ENCODE peak calls at places on chromosomes 7 and 10, in five cellular contexts. M is BJ, J is body of pancreas, L is tibial artery, Z is IMR-90. B is an unnamed sample.

GRCh38 chr7:134778941-134779740 is at the start of gene CALD1:
- DNase-seq in M (peak; percentile 99), J (peak; percentile 48), L (peak; percentile 80), Z (peak; percentile 99), B (peak; percentile 95)

GRCh38 chr7:73717025-73717807 is 2.3 kb downstream of the STX1A start:
- DNase-seq in M (no peak), J (no peak), L (no peak), Z (peak; percentile 26), B (no peak)

GRCh38 chr10:31467791-31468535 is 148.9 kb downstream of the ZEB1 start:
- DNase-seq in M (no peak), J (peak; percentile 27), L (no peak), Z (no peak), B (no peak)

GRCh38 chr10:106175760-106176377 is 988.6 kb downstream of the SORCS1 start:
- DNase-seq in M (no peak), J (peak; percentile 8), L (no peak), Z (no peak), B (no peak)

GRCh38 chr7:44235066-44235465 is 34.3 kb downstream of the YKT6 start:
- DNase-seq in M (no peak), J (no peak), L (no peak), Z (no peak), B (no peak)

GRCh38 chr7:13850185-13850752 is 139.2 kb downstream of the ETV1 start:
- DNase-seq in M (peak; percentile 95), J (peak; percentile 27), L (no peak), Z (peak; percentile 99), B (peak; percentile 98)

GRCh38 chr10:118981946-118982345 is 47.6 kb upstream of the NANOS1 start:
- DNase-seq in M (no peak), J (no peak), L (no peak), Z (no peak), B (no peak)

GRCh38 chr10:12333382-12334185 is 15.8 kb upstream of the CAMK1D start:
- DNase-seq in M (peak; percentile 91), J (peak; percentile 82), L (peak; percentile 85), Z (peak; percentile 97), B (peak; percentile 90)

GRCh38 chr7:5692112-5692844 is 89.2 kb downstream of the RNF216 start:
- DNase-seq in M (peak; percentile 99), J (peak; percentile 78), L (peak; percentile 96), Z (peak; percentile 98), B (peak; percentile 92)

GRCh38 chr10:24981161-24981710 is 28.8 kb upstream of the PRTFDC1 start:
- DNase-seq in M (no peak), J (peak; percentile 30), L (no peak), Z (no peak), B (no peak)

GRCh38 chr10:92545556-92545955 is 28.3 kb downstream of the IDE start:
- DNase-seq in M (no peak), J (no peak), L (no peak), Z (no peak), B (no peak)

GRCh38 chr7:116138202-116138801 is 72.0 kb upstream of the TES start:
- DNase-seq in M (peak; percentile 17), J (peak; percentile 16), L (no peak), Z (peak; percentile 83), B (peak; percentile 39)

GRCh38 chr7:50359995-50360925 is 55.7 kb downstream of the IKZF1 start:
- DNase-seq in M (no peak), J (no peak), L (no peak), Z (no peak), B (no peak)

GRCh38 chr10:72424561-72424960 is 69.8 kb upstream of the DNAJB12 start:
- DNase-seq in M (no peak), J (no peak), L (no peak), Z (no peak), B (no peak)

GRCh38 chr10:27525819-27526218 is 21.7 kb downstream of the RAB18 start:
- DNase-seq in M (peak; percentile 46), J (no peak), L (no peak), Z (peak; percentile 47), B (peak; percentile 64)

GRCh38 chr7:108592633-108593277 is 23.1 kb downstream of the DNAJB9 start:
- DNase-seq in M (no peak), J (no peak), L (no peak), Z (no peak), B (no peak)

GRCh38 chr7:30238721-30239441 is 45.5 kb upstream of the ZNRF2 start:
- DNase-seq in M (no peak), J (peak; percentile 89), L (peak; percentile 57), Z (no peak), B (no peak)

GRCh38 chr7:5780801-5781496 is 514 bp downstream of the RNF216 start:
- DNase-seq in M (no peak), J (peak; percentile 38), L (peak; percentile 34), Z (no peak), B (no peak)

GRCh38 chr10:8064436-8064835 is 9.9 kb downstream of the GATA3 start:
- DNase-seq in M (no peak), J (no peak), L (no peak), Z (no peak), B (no peak)

GRCh38 chr7:6512892-6513291 is 38.4 kb downstream of the GRID2IP start:
- DNase-seq in M (no peak), J (no peak), L (no peak), Z (no peak), B (no peak)

GRCh38 chr7:133552079-133552478 is 299.2 kb downstream of the EXOC4 start:
- DNase-seq in M (peak; percentile 6), J (no peak), L (no peak), Z (no peak), B (no peak)

GRCh38 chr10:53256623-53257022 is 484.0 kb upstream of the MBL2 start:
- DNase-seq in M (no peak), J (no peak), L (no peak), Z (no peak), B (no peak)

GRCh38 chr7:122132341-122132740 is 11.7 kb downstream of the AASS start:
- DNase-seq in M (no peak), J (no peak), L (no peak), Z (peak; percentile 66), B (no peak)

GRCh38 chr7:132090444-132090843 is 485.8 kb downstream of the PLXNA4 start:
- DNase-seq in M (no peak), J (no peak), L (peak; percentile 2), Z (no peak), B (no peak)

GRCh38 chr7:132092106-132092505 is 484.2 kb downstream of the PLXNA4 start:
- DNase-seq in M (no peak), J (no peak), L (no peak), Z (no peak), B (no peak)

GRCh38 chr7:132084776-132085388 is 491.4 kb downstream of the PLXNA4 start:
- DNase-seq in M (no peak), J (no peak), L (no peak), Z (peak; percentile 11), B (no peak)

GRCh38 chr7:132087421-132087820 is 488.8 kb downstream of the PLXNA4 start:
- DNase-seq in M (no peak), J (no peak), L (peak; percentile 13), Z (no peak), B (no peak)

DNA sequence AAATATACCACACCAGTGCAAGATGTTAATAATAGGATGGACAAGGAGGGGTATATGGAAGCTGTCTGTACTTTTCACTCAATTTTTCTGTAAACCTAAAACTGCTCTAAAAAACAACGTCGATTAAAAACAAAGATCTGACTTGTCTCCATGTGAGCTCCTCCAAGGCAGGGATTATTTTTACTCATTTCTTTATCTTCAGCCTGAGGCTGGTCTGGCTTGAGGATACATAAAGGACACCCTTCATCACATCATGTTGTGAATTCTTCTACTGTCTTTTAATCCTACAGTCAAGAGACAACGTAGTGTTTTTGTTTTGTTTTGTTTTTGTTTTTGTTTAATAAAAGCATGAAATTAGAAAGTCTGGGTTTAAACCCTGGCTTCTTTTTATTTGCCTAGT is 486.9 kb downstream of the PLXNA4 start:
- DNase-seq in M (no peak), J (no peak), L (no peak), Z (no peak), B (no peak)
- TF ChIP-seq CTCF in M (no peak), J (no peak), L (no peak), Z (no peak), B (no peak)

GRCh38 chr10:21722209-21722608 is 188.2 kb downstream of the MLLT10 start:
- DNase-seq in M (no peak), J (no peak), L (no peak), Z (no peak), B (no peak)
- TF ChIP-seq CTCF in M (no peak), J (no peak), L (no peak), Z (no peak), B (no peak)

GRCh38 chr10:68721673-68721963 is 579 bp downstream of the CCAR1 start:
- DNase-seq in M (no peak), J (no peak), L (peak; percentile 23), Z (no peak), B (no peak)

GRCh38 chr10:68725016-68725415 is 4.0 kb downstream of the CCAR1 start:
- DNase-seq in M (no peak), J (no peak), L (no peak), Z (no peak), B (no peak)

GRCh38 chr10:68717435-68717834 is 3.6 kb upstream of the CCAR1 start:
- DNase-seq in M (no peak), J (no peak), L (no peak), Z (no peak), B (no peak)

DNA sequence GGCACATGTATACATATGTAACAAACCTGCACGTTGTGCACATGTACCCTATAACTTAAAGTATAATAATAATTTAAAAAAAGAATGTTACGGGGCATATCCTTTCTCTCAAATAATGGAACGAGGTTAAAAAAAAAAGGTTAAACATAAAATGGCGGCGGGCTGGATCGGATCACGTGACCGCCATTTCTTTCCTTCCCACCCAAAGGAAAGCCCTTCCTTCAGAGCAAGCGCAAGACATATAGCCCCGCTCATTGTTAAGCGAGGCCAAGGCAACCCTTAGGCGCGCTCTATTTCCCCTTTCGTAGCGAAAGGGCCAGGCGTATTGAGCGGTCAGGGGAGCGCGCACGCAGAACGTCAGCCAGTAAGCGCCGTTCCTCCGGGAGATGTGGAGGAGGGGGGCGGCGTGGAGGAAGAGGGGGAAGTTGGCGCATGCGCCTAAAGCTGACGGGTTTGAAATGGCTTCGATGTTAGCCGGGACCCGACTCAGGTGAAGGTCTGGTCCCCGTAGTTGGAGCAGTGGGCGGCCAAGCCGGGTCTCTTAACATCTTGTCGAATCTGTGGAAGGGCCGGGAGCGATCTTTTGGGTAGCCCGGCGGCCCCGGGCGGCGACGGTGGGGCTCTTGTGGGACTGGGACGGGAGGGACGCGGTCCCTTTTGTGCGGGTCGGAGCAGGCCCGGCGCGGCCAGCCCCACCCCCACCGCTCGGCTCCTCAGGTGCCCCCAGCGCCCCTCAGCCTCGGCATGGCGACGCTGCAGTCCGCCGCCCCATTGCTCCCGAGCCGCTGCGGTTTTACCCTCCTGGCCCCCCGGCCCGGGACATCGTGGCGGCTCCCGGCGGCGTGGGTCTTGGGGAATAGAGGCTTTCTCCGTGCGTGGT is at the start of gene CCAR1:
- DNase-seq in M (peak; percentile 95), J (peak; percentile 98), L (peak; percentile 96), Z (peak; percentile 99), B (peak; percentile 98)
- TF ChIP-seq CTCF in M (no peak), J (no peak), L (no peak), Z (no peak), B (no peak)

DNA sequence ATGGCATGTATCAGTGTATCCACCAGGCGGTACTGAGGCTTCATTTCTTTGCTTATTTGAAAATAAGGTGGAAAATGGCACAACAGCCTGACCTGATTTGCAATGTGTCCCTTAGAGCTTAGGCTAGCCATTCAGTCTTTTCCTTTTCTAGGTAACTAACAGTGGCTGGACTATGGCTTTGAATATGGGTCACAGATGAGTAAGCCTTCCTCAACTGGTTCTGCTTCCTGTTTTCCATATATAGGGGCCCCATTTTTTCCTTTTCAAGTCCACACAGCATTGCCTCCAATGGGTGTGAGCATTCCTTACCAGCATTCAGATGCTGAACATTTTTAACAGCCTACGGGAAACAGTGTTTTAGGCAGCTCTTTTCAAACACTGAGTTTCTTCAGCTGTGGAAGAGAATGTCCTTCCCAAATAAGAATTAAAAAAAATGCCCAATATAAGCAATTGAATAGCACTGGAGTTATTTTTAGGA is 3.9 kb upstream of the ITGB1 start:
- DNase-seq in M (peak; percentile 66), J (peak; percentile 23), L (no peak), Z (peak; percentile 93), B (no peak)
- TF ChIP-seq CTCF in M (peak; percentile 9), J (no peak), L (no peak), Z (peak; percentile 34), B (peak; percentile 26)